ENCODE peak calls at places on chromosome 10, in seven cellular contexts. E, X, J, P, Z, Y and M are unnamed samples.
A peak's percentile ranks its signal among the peaks of the same experiment; 100 is the strongest.

GRCh38 chr10:57979986-57980385 is 287.7 kb downstream of the IPMK start:
- DNase-seq in E (no peak), X (peak; percentile 26), J (no peak), P (no peak), Z (no peak), Y (no peak), M (no peak)

GRCh38 chr10:59033622-59034021 is 142.8 kb upstream of the PHYHIPL start:
- DNase-seq in E (no peak), X (no peak), J (no peak), P (no peak), Z (no peak), Y (no peak), M (no peak)

GRCh38 chr10:130169136-130169888 is 33.1 kb downstream of the GLRX3 start:
- DNase-seq in E (no peak), X (peak; percentile 32), J (no peak), P (no peak), Z (no peak), Y (no peak), M (no peak)

GRCh38 chr10:26445411-26446031 is 7.4 kb downstream of the APBB1IP start:
- DNase-seq in E (no peak), X (peak; percentile 55), J (no peak), P (no peak), Z (no peak), Y (no peak), M (no peak)

GRCh38 chr10:71233491-71233892 is 21.1 kb downstream of the UNC5B start:
- DNase-seq in E (peak; percentile 63), X (no peak), J (no peak), P (no peak), Z (no peak), Y (no peak), M (peak; percentile 10)

GRCh38 chr10:86001521-86001920 is 365.1 kb downstream of the GRID1 start:
- DNase-seq in E (no peak), X (no peak), J (no peak), P (no peak), Z (no peak), Y (no peak), M (no peak)

GRCh38 chr10:8146650-8147049 is 92.2 kb downstream of the GATA3 start:
- DNase-seq in E (no peak), X (no peak), J (no peak), P (no peak), Z (no peak), Y (no peak), M (no peak)

GRCh38 chr10:109676703-109677102 is 246.6 kb downstream of the XPNPEP1 start:
- DNase-seq in E (no peak), X (no peak), J (no peak), P (no peak), Z (no peak), Y (no peak), M (no peak)

GRCh38 chr10:111360260-111360925 is 283.6 kb downstream of the ADRA2A start:
- DNase-seq in E (no peak), X (peak; percentile 62), J (peak; percentile 88), P (no peak), Z (no peak), Y (peak; percentile 10), M (peak; percentile 14)

GRCh38 chr10:26528715-26529393 is 90.7 kb downstream of the APBB1IP start:
- DNase-seq in E (no peak), X (no peak), J (no peak), P (no peak), Z (no peak), Y (no peak), M (no peak)

GRCh38 chr10:126336786-126337185 is 51.5 kb downstream of the ADAM12 start:
- DNase-seq in E (no peak), X (peak; percentile 53), J (no peak), P (no peak), Z (no peak), Y (no peak), M (no peak)

GRCh38 chr10:12513775-12514663 is 164.7 kb downstream of the CAMK1D start:
- DNase-seq in E (no peak), X (no peak), J (no peak), P (no peak), Z (no peak), Y (no peak), M (no peak)

GRCh38 chr10:99426689-99427088 is 3.7 kb downstream of the GOT1 start:
- DNase-seq in E (no peak), X (no peak), J (no peak), P (no peak), Z (no peak), Y (no peak), M (no peak)

GRCh38 chr10:29113251-29113945 is 175.5 kb upstream of the LYZL1 start:
- DNase-seq in E (no peak), X (no peak), J (no peak), P (no peak), Z (no peak), Y (no peak), M (no peak)

GRCh38 chr10:12482586-12482985 is 133.2 kb downstream of the CAMK1D start:
- DNase-seq in E (no peak), X (no peak), J (peak; percentile 77), P (no peak), Z (no peak), Y (no peak), M (no peak)

GRCh38 chr10:54066646-54067045 is 734.4 kb downstream of the PCDH15 start:
- DNase-seq in E (no peak), X (no peak), J (no peak), P (no peak), Z (no peak), Y (no peak), M (no peak)

GRCh38 chr10:11177926-11178453 is 160.3 kb downstream of the CELF2 start:
- DNase-seq in E (peak; percentile 67), X (no peak), J (no peak), P (peak; percentile 63), Z (no peak), Y (no peak), M (peak; percentile 34)

GRCh38 chr10:124172241-124172661 is 78.9 kb upstream of the CHST15 start:
- DNase-seq in E (no peak), X (no peak), J (no peak), P (peak; percentile 3), Z (no peak), Y (no peak), M (no peak)

GRCh38 chr10:114956466-114956865 is 18.5 kb downstream of the TRUB1 start:
- DNase-seq in E (no peak), X (peak; percentile 22), J (no peak), P (no peak), Z (no peak), Y (no peak), M (no peak)

GRCh38 chr10:60238408-60239100 is 151.1 kb downstream of the ANK3 start:
- DNase-seq in E (no peak), X (peak; percentile 49), J (peak; percentile 71), P (no peak), Z (no peak), Y (peak; percentile 22), M (no peak)

GRCh38 chr10:78605800-78606350 is 462.9 kb upstream of the ZMIZ1 start:
- DNase-seq in E (no peak), X (peak; percentile 48), J (peak; percentile 7), P (no peak), Z (no peak), Y (no peak), M (no peak)

GRCh38 chr10:62584216-62584615 is 210.0 kb downstream of the ZNF365 start:
- DNase-seq in E (no peak), X (peak; percentile 86), J (no peak), P (no peak), Z (no peak), Y (no peak), M (no peak)

GRCh38 chr10:35335718-35336083 is 608 bp upstream of the CCNY start:
- DNase-seq in E (no peak), X (peak; percentile 30), J (peak; percentile 66), P (peak; percentile 38), Z (no peak), Y (no peak), M (no peak)

GRCh38 chr10:133442967-133443924 is 10.5 kb upstream of the SCART1 start:
- DNase-seq in E (no peak), X (no peak), J (no peak), P (no peak), Z (peak; percentile 56), Y (no peak), M (no peak)

GRCh38 chr10:18378766-18379165 is 238.5 kb downstream of the CACNB2 start:
- DNase-seq in E (no peak), X (no peak), J (no peak), P (no peak), Z (peak; percentile 77), Y (peak; percentile 28), M (peak; percentile 32)
- H3K27ac ChIP-seq in E (no peak overlapping the region), X (no peak overlapping the region), J (no peak overlapping the region), P (no peak overlapping the region), Z (peak overlapping the region; percentile 33), Y (no peak overlapping the region), M (peak overlapping the region; percentile 62)

GRCh38 chr10:102134416-102134815 is 1.6 kb downstream of the PPRC1 start:
- DNase-seq in E (no peak), X (no peak), J (no peak), P (no peak), Z (no peak), Y (no peak), M (no peak)
- H3K27ac ChIP-seq in E (no peak overlapping the region), X (peak overlapping the region; percentile 89), J (no peak overlapping the region), P (peak overlapping the region; percentile 87), Z (peak overlapping the region; percentile 93), Y (no peak overlapping the region), M (no peak overlapping the region)

GRCh38 chr10:75430000-75430763 is 1.2 kb upstream of the LRMDA start:
- DNase-seq in E (peak; percentile 86), X (no peak), J (peak; percentile 77), P (no peak), Z (peak; percentile 75), Y (peak; percentile 75), M (peak; percentile 67)
- H3K27ac ChIP-seq in E (peak overlapping the region; percentile 6), X (no peak overlapping the region), J (no peak overlapping the region), P (no peak overlapping the region), Z (peak overlapping the region; percentile 74), Y (peak overlapping the region; percentile 84), M (peak overlapping the region; percentile 87)

DNA sequence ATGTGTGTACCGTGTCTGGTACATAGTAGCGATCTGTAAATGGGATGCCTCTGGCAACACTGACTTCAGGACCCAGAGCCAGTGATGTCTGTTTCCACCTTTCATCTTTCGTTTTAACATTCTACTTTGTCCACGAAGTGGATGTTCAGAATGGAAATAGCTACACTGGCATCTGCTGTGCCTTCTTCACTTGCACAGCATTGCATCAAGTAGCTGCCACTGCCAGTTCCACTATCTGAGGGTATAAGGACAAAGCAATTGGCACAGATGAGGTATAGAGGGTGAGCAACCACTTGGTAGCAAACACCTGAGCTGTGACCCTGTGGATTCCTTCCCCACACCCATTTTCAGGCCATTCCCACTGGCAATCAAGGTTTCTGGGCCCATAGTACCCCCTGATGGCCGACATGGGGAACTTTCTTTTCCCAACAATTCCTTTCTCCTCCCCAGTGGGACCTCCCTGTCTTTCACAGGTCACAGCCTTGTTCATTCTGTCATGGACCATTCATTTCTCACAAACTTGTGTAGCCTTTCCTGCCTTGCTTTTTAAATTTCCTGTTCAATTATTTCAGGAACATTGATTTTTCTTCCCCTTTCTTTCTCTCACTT is 4.0 kb downstream of the ITGA8 start:
- DNase-seq in E (no peak), X (peak; percentile 56), J (peak; percentile 72), P (no peak), Z (no peak), Y (no peak), M (no peak)
- H3K27ac ChIP-seq in E (no peak overlapping the region), X (no peak overlapping the region), J (no peak overlapping the region), P (no peak overlapping the region), Z (no peak overlapping the region), Y (no peak overlapping the region), M (no peak overlapping the region)

GRCh38 chr10:69730251-69731156 is 71.2 kb upstream of the COL13A1 start:
- DNase-seq in E (no peak), X (peak; percentile 79), J (peak; percentile 44), P (no peak), Z (peak; percentile 57), Y (peak; percentile 73), M (peak; percentile 80)
- H3K27ac ChIP-seq in E (no peak overlapping the region), X (no peak overlapping the region), J (no peak overlapping the region), P (no peak overlapping the region), Z (no peak overlapping the region), Y (peak overlapping the region; percentile 70), M (peak overlapping the region; percentile 92)